ENCODE peak calls at places on chromosome 22, in eight cellular contexts. X is activated CD4-positive, alpha-beta T cell treated with anti-CD3 and anti-CD28 coated beads, Interleukin-2, amount 50 U/mL, for 48 hours; O is stimulated activated CD8-positive, alpha-beta memory T cell treated with anti-CD3 and anti-CD28 coated beads, Interleukin-7, amount 100 ng/mL, for 48 hours; F is CD4-positive, alpha-beta T cell; K is skeletal muscle cell; D is SW480; J is breast epithelium; P is stimulated activated CD4-positive, alpha-beta T cell treated with anti-CD3 and anti-CD28 coated beads, TNF-alpha, amount 100 ng/mL, for 1 hour. A is an unnamed sample.

GRCh38 chr22:45438364-45438763 is 24.9 kb downstream of the RIBC2 start:
- DNase-seq in X (no peak), O (no peak), F (no peak), K (no peak), D (no peak), J (no peak), P (no peak), A (no peak)

GRCh38 chr22:36923458-36923784 is 10.0 kb downstream of the CSF2RB start:
- DNase-seq in X (no peak), O (no peak), F (no peak), K (no peak), D (no peak), J (no peak), P (no peak), A (no peak)

GRCh38 chr22:27489265-27489675 is 312.3 kb downstream of the MN1 start:
- DNase-seq in X (no peak), O (no peak), F (no peak), K (peak), D (no peak), J (no peak), P (no peak), A (peak)

GRCh38 chr22:36279219-36279666 is 26.3 kb downstream of the APOL1 start:
- DNase-seq in X (no peak), O (no peak), F (no peak), K (no peak), D (no peak), J (no peak), P (no peak), A (no peak)

GRCh38 chr22:47329727-47330653 is 567.5 kb downstream of the TBC1D22A start:
- DNase-seq in X (no peak), O (no peak), F (no peak), K (no peak), D (no peak), J (no peak), P (no peak), A (no peak)

GRCh38 chr22:35575116-35575748 is 34.6 kb downstream of the RASD2 start:
- DNase-seq in X (no peak), O (no peak), F (no peak), K (no peak), D (no peak), J (no peak), P (no peak), A (no peak)

GRCh38 chr22:28051787-28052356 is 132.8 kb upstream of the PITPNB start:
- DNase-seq in X (peak), O (peak), F (no peak), K (no peak), D (peak), J (no peak), P (no peak), A (no peak)

GRCh38 chr22:44147821-44148574 is 32.7 kb upstream of the PARVG start:
- DNase-seq in X (no peak), O (no peak), F (no peak), K (no peak), D (peak), J (no peak), P (no peak), A (peak)

GRCh38 chr22:45720875-45721378 is 49.3 kb downstream of the ATXN10 start:
- DNase-seq in X (no peak), O (no peak), F (no peak), K (no peak), D (no peak), J (no peak), P (no peak), A (peak)

GRCh38 chr22:50342651-50343540 is at the start of gene PPP6R2:
- DNase-seq in X (peak), O (peak), F (peak), K (no peak), D (peak), J (peak), P (peak), A (no peak)

GRCh38 chr22:50465531-50465930 is 9.3 kb downstream of the SBF1 start:
- DNase-seq in X (no peak), O (no peak), F (no peak), K (no peak), D (no peak), J (no peak), P (no peak), A (no peak)

A was measured in astrocyte.